ENCODE peak calls at places on chromosomes 4 and X, in ten cellular contexts. N is H1, Y is heart left ventricle, D is IMR-90, I is A549, B is testis, C is stomach, Q is right lobe of liver, F is transverse colon, E is sigmoid colon. O is an unnamed sample.

GRCh38 chr4:90165883-90166282 is 38.7 kb downstream of the CCSER1 start:
- DNase-seq in Y (no peak), D (no peak), N (no peak), F (no peak), E (no peak), Q (no peak), B (no peak), I (no peak), C (no peak), O (no peak)

GRCh38 chrX:125132274-125132673 is 187.4 kb upstream of the TEX13C start:
- DNase-seq in E (no peak), C (no peak), F (no peak), Y (no peak), Q (no peak), B (no peak), I (peak; percentile 37), D (peak; percentile 0), N (no peak), O (no peak)

GRCh38 chrX:85052636-85053343 is 49.1 kb downstream of the APOOL start:
- DNase-seq in F (no peak), N (no peak), C (no peak), E (no peak), Q (no peak), Y (no peak), D (peak; percentile 86), I (peak; percentile 26), B (no peak), O (no peak)

GRCh38 chr4:123299212-123299651 is 97.4 kb upstream of the SPRY1 start:
- DNase-seq in E (no peak), I (no peak), C (no peak), B (no peak), D (peak; percentile 84), Q (no peak), F (no peak), N (no peak), Y (no peak), O (no peak)

GRCh38 chrX:38513087-38513742 is 48.1 kb upstream of the TSPAN7 start:
- DNase-seq in C (no peak), I (peak; percentile 3), N (no peak), Y (no peak), E (no peak), F (no peak), B (no peak), D (no peak), Q (no peak), O (no peak)

GRCh38 chrX:133921764-133922389 is 63.5 kb downstream of the GPC3 start:
- DNase-seq in Q (peak; percentile 68), N (peak; percentile 38), D (peak; percentile 5), F (peak; percentile 67), Y (peak; percentile 39), I (peak; percentile 46), E (no peak), C (peak; percentile 72), B (peak; percentile 17), O (peak; percentile 6)

GRCh38 chr4:10007772-10008171 is 13.5 kb downstream of the SLC2A9 start:
- DNase-seq in I (no peak), Q (no peak), D (no peak), F (no peak), N (no peak), Y (no peak), E (no peak), B (no peak), C (no peak), O (no peak)

GRCh38 chr4:87109121-87109520 is 111.3 kb downstream of the KLHL8 start:
- DNase-seq in N (no peak), E (no peak), D (no peak), Q (no peak), Y (no peak), I (no peak), B (no peak), C (no peak), F (no peak), O (no peak)

DNA sequence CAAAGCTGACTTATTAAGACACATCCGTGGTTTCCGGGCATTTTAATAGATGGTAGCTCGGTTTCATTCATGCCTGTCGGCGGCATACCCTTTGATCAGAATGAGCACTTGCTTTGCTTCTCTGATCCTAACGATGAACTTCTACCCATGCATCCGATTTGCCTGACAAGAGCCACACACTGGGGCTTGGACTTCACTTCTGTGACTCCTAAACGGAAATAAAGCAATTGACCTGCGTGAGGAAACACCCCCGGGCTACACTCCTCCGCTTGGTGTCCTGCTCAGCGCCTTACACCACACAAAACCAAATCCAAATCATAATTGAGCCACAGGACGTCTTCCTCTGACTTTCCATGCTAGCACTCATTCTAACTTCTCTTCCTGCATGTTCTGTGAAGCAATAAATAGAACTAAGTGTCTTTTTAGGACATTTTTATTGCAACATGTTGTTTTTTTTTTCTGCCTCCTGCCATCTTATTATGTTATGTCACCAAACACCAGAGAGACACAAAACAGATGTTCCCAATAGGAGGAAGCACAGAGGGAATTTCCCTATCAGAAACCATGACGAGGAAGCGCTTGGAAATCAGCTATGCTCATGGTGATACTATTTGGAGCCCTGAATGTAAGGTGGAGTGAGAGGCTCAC is 110.8 kb upstream of the FAM9B start:
- DNase-seq in F (no peak), I (no peak), C (no peak), E (no peak), D (no peak), N (no peak), B (no peak), Y (no peak), Q (no peak), O (no peak)
- H3K4me1 ChIP-seq in F (no peaks in the 10 kb centered on the region), I (peaks cover 23% of the 10 kb centered on the region), C (no peaks in the 10 kb centered on the region), E (peaks cover 8% of the 10 kb centered on the region), D (peaks cover 13% of the 10 kb centered on the region), N (peaks cover 4% of the 10 kb centered on the region), B (peaks cover 5% of the 10 kb centered on the region), Y (no peaks in the 10 kb centered on the region), Q (no peaks in the 10 kb centered on the region), O (no peaks in the 10 kb centered on the region)

GRCh38 chr4:8225290-8225625 is 26.2 kb downstream of the SH3TC1 start:
- DNase-seq in I (no peak), Q (no peak), D (no peak), B (no peak), E (no peak), N (no peak), Y (no peak), F (no peak), C (no peak), O (no peak)

GRCh38 chr4:8227201-8227770 is 28.2 kb downstream of the SH3TC1 start:
- DNase-seq in E (no peak), C (no peak), Y (no peak), B (no peak), D (no peak), F (no peak), N (no peak), Q (no peak), I (no peak), O (no peak)

GRCh38 chr4:8222609-8223391 is 23.7 kb downstream of the SH3TC1 start:
- DNase-seq in Y (no peak), N (no peak), Q (no peak), E (no peak), F (no peak), D (no peak), C (no peak), I (no peak), B (no peak), O (no peak)

GRCh38 chr4:8225704-8226443 is 26.8 kb downstream of the SH3TC1 start:
- DNase-seq in N (no peak), C (no peak), Y (no peak), F (no peak), E (no peak), Q (no peak), D (no peak), B (no peak), I (peak; percentile 15), O (no peak)

DNA sequence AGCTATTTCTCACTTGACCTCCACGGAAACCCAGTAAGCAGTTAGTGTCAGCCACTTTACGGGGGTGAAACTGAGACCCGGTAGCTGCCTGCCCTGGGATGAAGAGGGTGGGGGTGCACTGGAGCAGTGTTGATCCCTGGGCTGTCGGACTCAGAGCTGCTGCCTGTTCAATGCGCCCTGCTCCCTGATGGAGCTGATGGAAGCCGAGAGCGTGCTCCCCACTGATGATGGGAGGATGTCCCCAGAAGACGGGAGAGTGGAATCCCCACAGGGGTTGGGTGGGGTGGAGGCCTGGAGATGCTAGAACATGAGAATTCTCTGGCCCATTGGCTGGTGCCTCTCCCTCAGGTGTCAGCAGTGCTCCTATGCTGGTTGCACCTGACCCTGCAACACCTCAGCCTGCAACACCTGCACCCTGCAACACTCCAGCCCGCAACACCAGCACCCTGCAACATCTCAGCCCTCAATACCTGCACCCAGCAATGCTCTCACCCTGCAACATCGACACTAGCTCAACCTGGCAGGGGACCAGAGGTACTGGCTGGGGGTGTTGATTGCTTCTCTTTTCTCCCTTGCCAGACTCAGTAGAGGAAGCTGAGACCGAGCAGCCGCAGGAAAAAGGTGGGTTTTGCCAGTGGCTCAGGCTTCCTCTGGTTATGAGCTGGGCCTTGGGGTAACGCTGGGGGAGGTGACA is 25.7 kb downstream of the SH3TC1 start:
- DNase-seq in N (no peak), I (no peak), B (no peak), C (no peak), E (no peak), Y (no peak), Q (no peak), D (no peak), F (no peak), O (no peak)
- TF ChIP-seq POLR2A in N (no peak), I (no peak), B (no peak), C (no peak), E (no peak), Y (no peak), Q (no peak), D (no peak), F (no peak), O (no peak)

GRCh38 chr4:154142664-154143063 is 348.9 kb downstream of the DCHS2 start:
- DNase-seq in B (no peak), E (no peak), C (no peak), N (no peak), Y (no peak), Q (no peak), D (no peak), F (no peak), I (no peak), O (no peak)

GRCh38 chr4:154132406-154132805 is 343.5 kb upstream of the SFRP2 start:
- DNase-seq in Y (no peak), Q (no peak), B (no peak), N (no peak), F (no peak), D (peak; percentile 2), I (no peak), E (no peak), C (no peak), O (no peak)

GRCh38 chr4:154135576-154135975 is 346.7 kb upstream of the SFRP2 start:
- DNase-seq in D (no peak), I (no peak), F (no peak), Q (no peak), B (no peak), Y (no peak), E (no peak), C (no peak), N (no peak), O (no peak)

DNA sequence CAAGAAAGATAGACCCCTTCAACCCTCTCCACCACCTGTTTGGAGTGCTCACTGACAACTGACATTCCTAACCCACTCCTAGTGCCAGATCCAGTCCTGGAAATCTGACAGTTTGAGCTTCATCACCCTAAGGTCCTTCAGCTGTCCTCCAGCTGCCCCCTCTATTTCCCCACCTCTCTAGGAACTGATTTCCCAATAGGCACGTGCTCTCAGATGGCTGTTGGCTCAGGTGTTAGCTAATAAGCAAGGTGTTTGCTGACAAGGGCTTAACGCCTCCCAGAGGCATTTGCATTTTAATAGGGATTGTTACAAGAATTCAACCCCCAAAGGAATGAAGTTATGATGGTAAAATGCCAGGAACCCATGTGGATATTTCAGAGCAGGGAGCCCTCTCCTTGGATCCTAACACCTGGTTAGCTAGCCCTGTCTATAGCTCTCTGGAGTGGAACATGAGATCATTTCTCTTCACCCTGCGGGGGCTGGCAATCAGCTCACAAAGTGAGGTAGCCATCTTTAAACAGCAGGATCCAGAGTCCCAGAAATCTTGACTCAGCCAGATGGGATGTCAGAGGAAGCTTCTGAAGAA is 348.5 kb upstream of the SFRP2 start:
- DNase-seq in N (no peak), B (no peak), C (no peak), Y (no peak), D (no peak), E (no peak), Q (no peak), F (no peak), I (no peak), O (no peak)
- H3K4me3 ChIP-seq in N (no peak overlapping the region), B (no peak overlapping the region), C (no peak overlapping the region), Y (no peak overlapping the region), D (no peak overlapping the region), E (no peak overlapping the region), Q (no peak overlapping the region), F (no peak overlapping the region), I (no peak overlapping the region), O (no peak overlapping the region)

GRCh38 chr4:173735055-173735454 is 205.0 kb upstream of the HAND2 start:
- DNase-seq in F (no peak), N (no peak), I (no peak), B (no peak), Q (no peak), D (peak; percentile 22), Y (no peak), C (no peak), E (no peak), O (no peak)
- H3K4me1 ChIP-seq in F (no peaks in the 10 kb centered on the region), N (no peaks in the 10 kb centered on the region), I (no peaks in the 10 kb centered on the region), B (no peaks in the 10 kb centered on the region), Q (no peaks in the 10 kb centered on the region), D (no peaks in the 10 kb centered on the region), Y (peaks cover 6% of the 10 kb centered on the region), C (no peaks in the 10 kb centered on the region), E (peaks cover 17% of the 10 kb centered on the region), O (no peaks in the 10 kb centered on the region)

O was measured in prostate gland.